ENCODE peak calls at places on chromosomes 5 and 9, in four cellular contexts. Y is HEK293T, O is GM12878, S is HepG2. Z is an unnamed sample.

GRCh38 chr9:34370970-34371880 is 5.5 kb downstream of the MYORG start:
- DNase-seq in Y (no peak), O (no peak), S (no peak), Z (no peak)

GRCh38 chr5:174533771-174534221 is 190.6 kb upstream of the MSX2 start:
- DNase-seq in O (no peak), Y (no peak), S (no peak), Z (no peak)

GRCh38 chr9:94156549-94157407 is 72.5 kb downstream of the PTPDC1 start:
- DNase-seq in Y (peak), S (peak), O (no peak), Z (peak)

GRCh38 chr5:154258531-154259217 is 68.1 kb downstream of the GALNT10 start:
- DNase-seq in O (no peak), S (peak), Y (no peak), Z (no peak)

GRCh38 chr9:93134018-93134739 is at the start of gene NINJ1:
- DNase-seq in O (peak), S (peak), Y (peak), Z (peak)

GRCh38 chr5:124287813-124288212 is 458.6 kb downstream of the ZNF608 start:
- DNase-seq in S (no peak), Y (no peak), O (no peak), Z (no peak)

GRCh38 chr5:1018596-1018995 is 10.0 kb downstream of the NKD2 start:
- DNase-seq in Y (no peak), O (no peak), S (no peak), Z (no peak)

GRCh38 chr9:134283111-134283515 is 43.1 kb upstream of the RXRA start:
- DNase-seq in S (no peak), O (no peak), Y (no peak), Z (no peak)

GRCh38 chr5:109315245-109315644 is 94.5 kb downstream of the PJA2 start:
- DNase-seq in O (no peak), Y (no peak), S (no peak), Z (no peak)

GRCh38 chr5:79727722-79728355 is 38.2 kb downstream of the CMYA5 start:
- DNase-seq in S (no peak), Y (no peak), O (no peak), Z (no peak)

GRCh38 chr9:34659592-34660253 is 2.7 kb downstream of the CCL27 start:
- DNase-seq in O (no peak), Y (no peak), S (no peak), Z (no peak)

GRCh38 chr9:113508111-113508749 is 44.7 kb downstream of the RGS3 start:
- DNase-seq in Y (peak), S (peak), O (no peak), Z (peak)

GRCh38 chr9:120383999-120384924 is 195.7 kb downstream of the CDK5RAP2 start:
- DNase-seq in Y (no peak), S (peak), O (no peak), Z (no peak)

GRCh38 chr5:39117401-39117800 is 43.2 kb upstream of the RICTOR start:
- DNase-seq in S (no peak), O (no peak), Y (no peak), Z (no peak)

GRCh38 chr5:135386096-135386495 is 12.9 kb downstream of the MACROH2A1 start:
- DNase-seq in S (no peak), O (no peak), Y (no peak), Z (no peak)

GRCh38 chr5:57504357-57504756 is 21.7 kb upstream of the ACTBL2 start:
- DNase-seq in O (no peak), S (no peak), Y (no peak), Z (no peak)

GRCh38 chr9:129583308-129584038 is 37.4 kb downstream of the C9orf50 start:
- DNase-seq in Y (no peak), O (no peak), S (peak), Z (no peak)

GRCh38 chr9:16010221-16010620 is 457.4 kb downstream of the CCDC171 start:
- DNase-seq in S (no peak), O (no peak), Y (no peak), Z (no peak)

GRCh38 chr5:31049933-31050704 is 143.4 kb upstream of the CDH6 start:
- DNase-seq in Y (no peak), O (no peak), S (no peak), Z (no peak)

GRCh38 chr5:79829260-79829659 is 139.6 kb downstream of the CMYA5 start:
- DNase-seq in O (no peak), S (no peak), Y (peak), Z (no peak)

GRCh38 chr5:61275841-61276240 is 56.2 kb upstream of the ZSWIM6 start:
- DNase-seq in O (no peak), Y (no peak), S (no peak), Z (peak)

GRCh38 chr5:127001621-127002296 is 28.6 kb downstream of the MARCHF3 start:
- DNase-seq in O (no peak), S (no peak), Y (no peak), Z (no peak)

GRCh38 chr9:120915854-120916495 is 10.6 kb downstream of the TRAF1 start:
- DNase-seq in O (no peak), Y (no peak), S (no peak), Z (no peak)

GRCh38 chr5:24566933-24567332 is 77.8 kb downstream of the CDH10 start:
- DNase-seq in Y (no peak), S (no peak), O (no peak), Z (no peak)

GRCh38 chr5:98248949-98249348 is 524.5 kb upstream of the RGMB start:
- DNase-seq in O (no peak), Y (no peak), S (no peak), Z (no peak)

GRCh38 chr9:88398016-88398415 is 9.8 kb downstream of the SPIN1 start:
- DNase-seq in O (no peak), S (no peak), Y (no peak), Z (no peak)

GRCh38 chr5:159095218-159095617 is 4.5 kb downstream of the EBF1 start:
- DNase-seq in Y (no peak), O (no peak), S (no peak), Z (no peak)

GRCh38 chr9:88320748-88321415 is 67.4 kb upstream of the SPIN1 start:
- DNase-seq in S (no peak), Y (no peak), O (no peak), Z (no peak)

GRCh38 chr9:81851340-81851739 is 76.9 kb upstream of the SPATA31D4 start:
- DNase-seq in S (no peak), O (no peak), Y (no peak), Z (no peak)

DNA sequence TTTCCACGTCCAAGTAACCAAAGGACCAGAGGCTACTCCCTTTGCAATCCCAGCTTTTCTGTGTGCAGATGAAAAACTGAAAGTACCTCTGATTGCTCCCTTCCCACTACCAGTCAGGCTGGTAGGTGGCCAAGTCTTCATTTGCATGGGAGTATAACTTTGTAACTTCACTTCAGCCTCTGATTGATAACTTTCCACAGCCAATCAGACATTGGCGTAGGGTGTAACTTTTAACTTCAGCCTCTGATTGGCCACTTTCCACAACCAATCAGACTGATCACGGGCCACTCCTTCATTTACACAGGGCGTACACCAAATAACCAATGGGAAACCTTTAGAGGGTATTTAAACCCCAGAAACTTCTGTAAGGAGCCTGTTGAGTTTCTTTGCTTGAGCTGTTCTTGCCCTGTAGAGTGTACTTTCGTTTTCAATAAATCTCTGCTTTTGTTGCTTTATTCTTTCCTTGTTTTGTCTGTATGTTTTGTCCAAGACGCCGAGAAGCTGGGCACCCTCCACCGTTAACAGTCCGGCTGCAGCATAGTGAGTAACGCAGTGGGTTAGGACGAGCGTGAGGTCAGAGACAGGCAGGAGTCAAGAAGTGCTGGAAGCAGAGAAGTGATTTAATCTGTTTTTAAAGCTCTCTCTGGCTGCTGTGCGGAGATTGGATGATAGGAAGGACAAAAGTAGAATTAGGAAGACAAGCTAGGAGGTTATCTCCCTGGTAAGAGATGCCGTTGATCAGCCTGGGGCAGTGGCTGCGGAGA is 3.5 kb upstream of the EXOSC2 start:
- DNase-seq in Y (peak), O (peak), S (peak), Z (peak)
- TF ChIP-seq TARDBP in Y (no peak), O (no peak), S (no peak), Z (no peak)

DNA sequence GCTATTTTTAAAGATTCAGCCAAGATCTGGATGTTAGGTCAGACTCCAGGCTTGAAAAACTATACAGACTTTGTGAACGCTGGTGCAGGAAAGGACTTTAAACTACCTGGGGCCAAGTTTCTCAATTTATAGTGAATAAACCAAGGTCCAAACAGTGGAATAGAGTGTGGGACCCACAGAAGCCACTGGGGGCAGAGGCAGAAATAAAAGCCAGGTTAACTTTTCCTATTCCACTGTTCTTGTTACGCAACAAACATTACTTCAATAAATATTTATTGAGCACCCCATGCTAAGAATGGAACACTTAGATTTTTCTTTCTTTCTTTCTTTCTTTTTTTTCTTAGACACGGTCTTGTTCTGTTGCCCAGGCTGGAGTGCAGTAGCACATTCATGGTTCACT is 11.0 kb upstream of the HAVCR1 start:
- DNase-seq in S (peak), Y (peak), O (no peak), Z (no peak)
- TF ChIP-seq TARDBP in S (no peak), Y (no peak), O (no peak), Z (no peak)

DNA sequence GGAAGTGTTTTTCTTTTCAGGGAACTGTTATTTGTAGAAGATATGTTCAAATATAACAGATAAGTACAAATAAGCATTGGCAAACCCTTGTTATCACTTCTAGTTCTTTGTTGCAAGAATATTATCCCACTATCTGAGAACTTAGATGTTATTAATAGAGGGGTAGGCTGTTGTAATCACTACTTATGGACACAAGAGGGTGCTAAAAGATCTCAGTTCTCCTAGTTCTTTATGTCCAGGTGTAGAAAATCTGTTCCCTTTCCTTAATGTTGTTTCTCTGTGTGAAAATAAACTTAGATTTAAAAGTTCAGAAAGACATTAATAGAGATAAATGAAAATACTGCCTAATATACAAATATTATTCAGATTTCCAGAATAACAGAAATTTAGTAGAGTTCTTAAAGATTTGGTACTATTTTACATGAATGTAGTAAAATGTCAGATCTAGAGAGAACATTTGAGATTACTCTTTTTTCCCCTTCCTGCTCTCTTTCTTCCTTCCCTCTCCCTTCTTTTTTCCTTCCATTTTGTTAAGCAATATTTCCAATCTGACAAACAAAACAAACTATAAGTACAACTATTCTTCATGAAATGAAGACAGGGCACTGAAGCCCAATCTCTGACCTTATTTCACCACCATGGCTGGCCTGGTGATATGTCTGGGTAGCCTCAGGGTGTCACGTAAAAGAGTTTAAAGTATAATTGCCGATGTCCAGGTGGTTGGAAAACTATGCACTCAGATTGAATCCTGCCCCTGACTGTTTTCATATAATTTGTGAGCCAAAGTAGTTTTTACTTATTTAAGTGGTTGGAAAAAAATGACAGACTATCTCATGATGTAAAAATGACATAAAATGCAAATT is 43.6 kb upstream of the C5orf46 start:
- DNase-seq in S (peak), Y (peak), O (no peak), Z (peak)
- TF ChIP-seq TARDBP in S (no peak), Y (no peak), O (no peak), Z (no peak)

GRCh38 chr5:139481580-139482049 is 943 bp downstream of the STING1 start:
- DNase-seq in O (no peak), Y (no peak), S (no peak), Z (peak)
- TF ChIP-seq TARDBP in O (no peak), Y (no peak), S (no peak), Z (no peak)

GRCh38 chr5:14743601-14744295 is 79.2 kb downstream of the OTULIN start:
- DNase-seq in S (no peak), Y (no peak), O (no peak), Z (no peak)

GRCh38 chr5:14745188-14745563 is 80.7 kb downstream of the OTULIN start:
- DNase-seq in S (no peak), O (no peak), Y (no peak), Z (no peak)

GRCh38 chr5:14748180-14748900 is 83.8 kb downstream of the OTULIN start:
- DNase-seq in Y (no peak), O (no peak), S (no peak), Z (no peak)

GRCh38 chr5:14744296-14745187 is 80.0 kb downstream of the OTULIN start:
- DNase-seq in O (no peak), S (peak), Y (no peak), Z (no peak)

GRCh38 chr5:14745753-14746152 is 81.2 kb downstream of the OTULIN start:
- DNase-seq in Y (no peak), S (no peak), O (no peak), Z (no peak)
- TF ChIP-seq TARDBP in Y (no peak), S (no peak), O (no peak), Z (no peak)

GRCh38 chr5:150176745-150177485 is 10.3 kb downstream of the CDX1 start:
- DNase-seq in Y (no peak), S (no peak), O (no peak), Z (no peak)
- TF ChIP-seq TARDBP in Y (no peak), S (no peak), O (no peak), Z (no peak)

GRCh38 chr5:111379391-111379816 is 132.9 kb downstream of the STARD4 start:
- DNase-seq in Y (no peak), S (no peak), O (no peak), Z (no peak)

GRCh38 chr5:111385970-111386831 is 126.1 kb downstream of the STARD4 start:
- DNase-seq in Y (peak), O (no peak), S (no peak), Z (no peak)

GRCh38 chr5:111386832-111387162 is 125.5 kb downstream of the STARD4 start:
- DNase-seq in O (no peak), S (no peak), Y (no peak), Z (no peak)

GRCh38 chr5:111383288-111383970 is 128.9 kb downstream of the STARD4 start:
- DNase-seq in S (no peak), O (no peak), Y (no peak), Z (no peak)

GRCh38 chr5:111384220-111384619 is 128.1 kb downstream of the STARD4 start:
- DNase-seq in O (no peak), S (no peak), Y (no peak), Z (no peak)
- TF ChIP-seq TARDBP in O (no peak), S (no peak), Y (no peak), Z (no peak)

DNA sequence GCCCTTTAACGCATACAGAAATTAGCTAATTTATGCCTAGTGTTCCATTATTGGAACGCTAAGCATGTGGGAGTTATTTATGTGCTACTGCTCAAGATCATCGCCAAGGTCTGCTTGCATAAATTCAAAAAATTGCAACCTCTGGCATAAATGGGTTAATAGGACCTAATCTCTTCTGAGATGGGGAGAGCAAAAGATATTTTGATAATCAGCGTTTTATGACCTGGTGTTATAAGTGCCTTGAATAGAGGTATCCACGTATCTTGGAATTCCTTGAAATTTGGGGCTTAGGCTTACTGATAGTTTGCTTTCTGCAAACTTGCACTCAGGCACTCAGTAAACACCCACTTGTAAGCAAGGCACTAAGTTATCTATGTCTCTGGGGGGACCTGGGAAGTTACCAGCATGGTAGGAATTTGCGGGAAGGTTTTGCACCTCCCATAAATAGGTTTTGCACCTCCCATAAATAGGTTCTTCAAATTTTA is 1.8 kb downstream of the SUB1 start:
- DNase-seq in S (no peak), O (no peak), Y (no peak), Z (no peak)
- TF ChIP-seq TARDBP in S (no peak), O (no peak), Y (no peak), Z (no peak)

GRCh38 chr5:176739461-176740051 is 70.8 kb upstream of the UNC5A start:
- DNase-seq in S (no peak), O (no peak), Y (no peak), Z (no peak)
- TF ChIP-seq TARDBP in S (no peak), O (no peak), Y (no peak), Z (no peak)

DNA sequence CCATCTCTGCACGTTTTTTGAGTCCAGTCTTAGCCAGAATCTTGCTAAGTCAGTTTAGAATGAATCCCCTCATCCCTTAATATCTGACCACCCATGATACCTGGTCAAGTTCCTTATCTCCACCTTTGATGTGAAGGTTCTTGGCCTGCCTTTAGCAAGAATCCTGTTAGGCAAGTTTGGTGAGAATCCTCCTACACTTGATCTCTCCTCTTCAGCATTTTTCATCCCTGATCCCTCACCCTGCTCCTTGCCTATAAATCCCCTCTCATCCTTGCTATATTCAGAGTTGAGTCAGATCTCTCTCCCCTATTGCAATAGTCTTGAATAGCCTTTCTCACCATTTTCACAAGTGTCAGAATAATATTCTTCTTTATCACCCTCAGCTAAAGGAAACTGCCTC is 31.0 kb downstream of the SMIM23 start:
- DNase-seq in S (no peak), Y (no peak), O (no peak), Z (no peak)
- TF ChIP-seq TARDBP in S (no peak), Y (no peak), O (no peak), Z (no peak)